ENCODE peak calls at places on chromosomes 2 and 18, in nine cellular contexts. B is HCT116, Q is sigmoid colon, C is breast epithelium, R is GM23338, Y is H1, A is GM12892, O is HL-60, D is Panc1. L is an unnamed sample.

GRCh38 chr2:11753452-11753885 is 7.0 kb downstream of the LPIN1 start:
- DNase-seq in B (no peak), Q (no peak), C (no peak), R (no peak), Y (no peak), A (peak), O (peak), D (no peak), L (no peak)

GRCh38 chr2:63334910-63335309 is 253.4 kb downstream of the WDPCP start:
- DNase-seq in B (no peak), Q (no peak), C (no peak), R (peak), Y (no peak), A (no peak), O (no peak), D (no peak), L (no peak)

GRCh38 chr18:49446481-49446880 is 14.0 kb downstream of the DYM start:
- DNase-seq in B (no peak), Q (no peak), C (no peak), R (no peak), Y (no peak), A (no peak), O (no peak), D (no peak), L (no peak)

GRCh38 chr2:2557448-2557847 is 226.4 kb upstream of the MYT1L start:
- DNase-seq in B (no peak), Q (no peak), C (no peak), R (no peak), Y (no peak), A (no peak), O (no peak), D (no peak), L (no peak)

GRCh38 chr2:24827321-24828261 is 34.4 kb downstream of the CENPO start:
- DNase-seq in B (peak), Q (peak), C (peak), R (peak), Y (peak), A (peak), O (peak), D (peak), L (peak)

GRCh38 chr2:138787053-138787666 is 7.0 kb upstream of the NXPH2 start:
- DNase-seq in B (peak), Q (no peak), C (no peak), R (peak), Y (no peak), A (no peak), O (no peak), D (peak), L (no peak)

GRCh38 chr2:121686218-121686617 is 37.0 kb upstream of the CLASP1 start:
- DNase-seq in B (no peak), Q (peak), C (no peak), R (no peak), Y (no peak), A (no peak), O (no peak), D (no peak), L (no peak)

GRCh38 chr2:27421660-27422250 is 6.7 kb upstream of the NRBP1 start:
- DNase-seq in B (no peak), Q (no peak), C (no peak), R (no peak), Y (no peak), A (no peak), O (no peak), D (no peak), L (no peak)

GRCh38 chr2:96353032-96353561 is 17.5 kb downstream of the NCAPH start:
- DNase-seq in B (no peak), Q (no peak), C (peak), R (no peak), Y (no peak), A (no peak), O (no peak), D (no peak), L (no peak)

GRCh38 chr2:152453129-152453642 is 118.2 kb downstream of the FMNL2 start:
- DNase-seq in B (no peak), Q (no peak), C (no peak), R (peak), Y (peak), A (no peak), O (no peak), D (no peak), L (no peak)

GRCh38 chr2:47631840-47632398 is 151.0 kb upstream of the MSH6 start:
- DNase-seq in B (peak), Q (no peak), C (no peak), R (no peak), Y (no peak), A (no peak), O (no peak), D (no peak), L (no peak)

GRCh38 chr2:176174382-176174834 is 14.1 kb upstream of the HOXD1 start:
- DNase-seq in B (no peak), Q (no peak), C (no peak), R (no peak), Y (no peak), A (no peak), O (no peak), D (no peak), L (no peak)

GRCh38 chr2:226760412-226761194 is 39.0 kb downstream of the IRS1 start:
- DNase-seq in B (peak), Q (no peak), C (no peak), R (no peak), Y (no peak), A (no peak), O (no peak), D (no peak), L (no peak)

GRCh38 chr2:224429441-224429810 is 27.5 kb upstream of the FAM124B start:
- DNase-seq in B (no peak), Q (no peak), C (no peak), R (no peak), Y (no peak), A (no peak), O (no peak), D (no peak), L (no peak)

DNA sequence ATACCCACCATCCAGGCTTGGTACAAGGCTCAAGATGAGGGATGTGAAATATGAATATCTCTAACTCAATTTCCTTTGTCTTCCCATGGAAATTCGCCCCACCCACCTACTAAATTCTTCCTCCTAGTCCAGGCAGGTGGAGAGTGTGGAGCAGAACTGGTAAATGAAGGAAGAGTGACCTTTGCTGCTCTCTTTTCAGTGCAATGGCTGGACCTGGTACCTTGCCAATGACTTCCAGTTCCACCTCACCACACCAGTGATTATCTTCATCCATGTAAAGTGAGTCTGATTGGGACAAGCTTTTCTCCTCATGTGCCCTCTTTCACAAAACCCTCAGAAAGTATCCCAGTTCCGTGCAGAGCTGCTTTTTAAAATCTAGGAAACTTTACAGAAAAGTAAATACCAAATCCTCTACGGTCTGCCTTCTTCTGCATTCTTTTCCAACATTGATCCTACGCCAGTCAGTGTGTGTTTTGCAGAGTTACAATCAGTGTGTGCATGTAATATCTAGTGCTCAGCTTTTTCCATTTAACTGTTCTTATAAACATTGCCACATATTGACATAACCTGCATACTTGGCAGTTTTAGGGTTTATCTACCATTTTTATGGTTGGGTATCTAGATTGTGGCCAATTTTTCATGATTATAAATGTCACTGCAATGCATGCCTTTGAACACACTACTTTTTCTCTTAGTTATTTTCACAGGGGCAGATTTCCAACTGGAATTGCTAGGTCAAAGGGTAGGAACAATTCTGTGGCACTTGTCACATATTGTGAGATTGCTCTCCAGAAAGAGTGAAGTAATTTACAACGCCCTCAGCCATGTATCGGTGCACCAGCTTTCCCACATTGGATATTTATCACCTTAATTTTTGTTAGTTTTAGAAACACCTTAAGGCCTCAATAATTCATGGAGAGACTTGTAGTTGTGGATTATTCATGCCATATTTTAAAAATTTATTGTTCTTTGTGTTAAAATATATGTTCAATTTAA is 86.4 kb upstream of the SEC11C start:
- DNase-seq in B (no peak), Q (no peak), C (no peak), R (no peak), Y (no peak), A (no peak), O (no peak), D (no peak), L (no peak)
- TF ChIP-seq POLR2AphosphoS5 in B (no peak), Q (no peak), C (no peak), R (no peak), Y (no peak), A (no peak), O (no peak), D (peak), L (no peak)

GRCh38 chr2:43262239-43262638 is 35.8 kb upstream of the ZFP36L2 start:
- DNase-seq in B (no peak), Q (no peak), C (no peak), R (no peak), Y (no peak), A (no peak), O (no peak), D (no peak), L (no peak)
- TF ChIP-seq POLR2AphosphoS5 in B (no peak), Q (no peak), C (no peak), R (no peak), Y (no peak), A (no peak), O (no peak), D (no peak), L (no peak)

GRCh38 chr2:8819194-8819593 is 18.2 kb downstream of the KIDINS220 start:
- DNase-seq in B (no peak), Q (no peak), C (no peak), R (no peak), Y (no peak), A (no peak), O (no peak), D (no peak), L (no peak)

GRCh38 chr2:8817219-8817618 is 20.2 kb downstream of the KIDINS220 start:
- DNase-seq in B (no peak), Q (no peak), C (no peak), R (no peak), Y (no peak), A (no peak), O (no peak), D (no peak), L (no peak)

GRCh38 chr2:8819948-8820347 is 17.5 kb downstream of the KIDINS220 start:
- DNase-seq in B (no peak), Q (no peak), C (no peak), R (no peak), Y (no peak), A (no peak), O (no peak), D (no peak), L (no peak)

GRCh38 chr2:8822218-8822617 is 15.2 kb downstream of the KIDINS220 start:
- DNase-seq in B (no peak), Q (no peak), C (no peak), R (no peak), Y (no peak), A (no peak), O (no peak), D (no peak), L (no peak)

DNA sequence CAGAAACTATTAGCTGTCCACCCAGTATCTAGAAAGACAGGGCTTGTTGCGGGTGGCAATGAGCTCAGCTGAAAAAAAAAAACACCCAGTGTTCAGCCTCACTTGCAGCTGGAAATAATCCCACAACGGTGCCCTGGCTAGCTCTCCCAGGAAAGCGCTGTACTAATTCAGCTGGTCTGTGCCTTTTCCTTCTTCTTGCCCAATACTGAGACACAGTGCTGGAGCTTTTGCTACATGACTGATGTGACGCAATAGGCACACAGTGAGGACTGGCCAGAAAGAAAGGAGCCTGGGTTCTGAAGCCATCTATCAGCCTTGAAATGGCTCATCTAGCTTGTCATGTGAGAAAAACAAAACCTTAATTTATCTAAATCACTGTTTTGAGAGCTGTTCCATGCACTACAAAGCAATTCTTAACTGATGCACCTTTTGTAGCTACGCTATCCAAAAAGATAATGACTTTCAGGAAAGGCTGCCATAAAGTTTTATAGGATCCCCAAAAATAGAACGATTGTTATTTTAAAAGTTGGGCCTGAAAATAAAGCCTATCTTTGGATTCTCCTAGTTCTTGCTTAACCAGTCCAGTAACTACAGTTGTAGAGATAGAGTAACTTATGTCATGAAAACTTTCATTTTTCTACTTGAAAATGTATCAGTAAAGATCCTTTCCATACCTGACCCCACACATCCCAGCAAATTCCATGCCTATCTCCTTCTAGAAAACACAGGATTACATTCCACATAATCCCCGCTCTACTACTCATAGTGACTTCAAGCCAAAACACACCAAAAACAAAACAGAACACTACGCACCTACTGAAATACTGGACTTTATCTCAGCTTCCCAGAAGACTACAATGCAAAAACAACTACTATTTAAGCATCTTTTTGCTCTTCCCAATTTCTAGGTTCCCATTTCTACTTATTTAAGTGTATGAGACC is 15.9 kb downstream of the KIDINS220 start:
- DNase-seq in B (no peak), Q (peak), C (no peak), R (no peak), Y (no peak), A (no peak), O (peak), D (no peak), L (no peak)
- TF ChIP-seq POLR2AphosphoS5 in B (no peak), Q (peak), C (peak), R (no peak), Y (no peak), A (no peak), O (no peak), D (no peak), L (no peak)

GRCh38 chr2:201430839-201431238 is 20.4 kb downstream of the TRAK2 start:
- DNase-seq in B (no peak), Q (no peak), C (no peak), R (no peak), Y (no peak), A (no peak), O (no peak), D (no peak), L (no peak)

GRCh38 chr2:201433389-201433995 is 17.8 kb downstream of the TRAK2 start:
- DNase-seq in B (no peak), Q (no peak), C (no peak), R (no peak), Y (no peak), A (no peak), O (no peak), D (no peak), L (no peak)

GRCh38 chr2:201432038-201432437 is 19.2 kb downstream of the TRAK2 start:
- DNase-seq in B (no peak), Q (no peak), C (no peak), R (no peak), Y (no peak), A (no peak), O (no peak), D (no peak), L (no peak)

GRCh38 chr2:201436141-201436540 is 15.1 kb downstream of the TRAK2 start:
- DNase-seq in B (no peak), Q (no peak), C (no peak), R (no peak), Y (no peak), A (no peak), O (no peak), D (no peak), L (no peak)

DNA sequence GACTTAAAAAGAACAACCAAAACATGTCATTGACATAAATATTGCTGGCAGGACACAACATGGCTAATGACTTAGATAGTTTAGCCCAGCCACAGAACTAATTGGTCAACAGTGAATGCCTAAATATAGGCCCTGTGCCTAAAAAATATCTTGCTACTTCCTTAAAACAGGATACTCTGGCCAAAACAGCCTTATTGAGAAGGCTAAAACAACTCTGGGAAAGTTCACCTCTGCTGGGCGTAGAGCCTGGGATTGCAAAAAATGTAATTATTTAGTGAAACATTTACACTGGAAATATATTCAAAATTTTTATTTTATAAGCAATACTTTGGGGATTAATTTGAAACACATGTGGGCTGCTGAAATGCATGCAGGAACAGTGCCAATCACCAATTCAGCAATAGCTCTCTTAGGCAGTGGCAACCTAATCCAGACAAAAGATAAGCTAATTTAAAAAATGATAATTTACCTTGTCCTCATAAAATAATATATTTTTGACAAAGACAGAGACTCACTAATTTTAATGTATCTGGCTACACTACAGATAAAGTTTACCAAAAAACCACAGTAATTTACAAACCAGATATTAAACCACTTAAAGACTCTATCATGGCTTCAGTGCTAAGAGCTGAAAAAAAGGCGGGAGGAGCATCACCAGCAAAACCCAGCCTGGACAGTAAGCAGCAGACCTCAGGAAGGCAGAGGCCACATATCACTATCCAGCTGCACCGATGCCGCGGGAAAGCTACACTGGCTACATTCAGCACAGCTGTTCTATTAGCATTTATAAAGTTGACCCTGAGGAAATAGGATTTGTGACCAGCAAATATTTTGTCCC is 18.5 kb downstream of the TRAK2 start:
- DNase-seq in B (no peak), Q (peak), C (no peak), R (peak), Y (no peak), A (no peak), O (no peak), D (no peak), L (no peak)
- TF ChIP-seq POLR2AphosphoS5 in B (no peak), Q (peak), C (no peak), R (no peak), Y (no peak), A (no peak), O (no peak), D (no peak), L (no peak)

GRCh38 chr2:144441711-144442141 is 78.2 kb downstream of the ZEB2 start:
- DNase-seq in B (no peak), Q (no peak), C (no peak), R (no peak), Y (no peak), A (no peak), O (no peak), D (no peak), L (no peak)

GRCh38 chr2:144445196-144445595 is 74.7 kb downstream of the ZEB2 start:
- DNase-seq in B (no peak), Q (no peak), C (no peak), R (peak), Y (no peak), A (no peak), O (no peak), D (no peak), L (no peak)

GRCh38 chr2:144446136-144446535 is 73.8 kb downstream of the ZEB2 start:
- DNase-seq in B (no peak), Q (no peak), C (no peak), R (no peak), Y (no peak), A (no peak), O (no peak), D (no peak), L (no peak)

GRCh38 chr2:144444418-144444817 is 75.5 kb downstream of the ZEB2 start:
- DNase-seq in B (no peak), Q (no peak), C (no peak), R (peak), Y (no peak), A (no peak), O (no peak), D (no peak), L (no peak)

DNA sequence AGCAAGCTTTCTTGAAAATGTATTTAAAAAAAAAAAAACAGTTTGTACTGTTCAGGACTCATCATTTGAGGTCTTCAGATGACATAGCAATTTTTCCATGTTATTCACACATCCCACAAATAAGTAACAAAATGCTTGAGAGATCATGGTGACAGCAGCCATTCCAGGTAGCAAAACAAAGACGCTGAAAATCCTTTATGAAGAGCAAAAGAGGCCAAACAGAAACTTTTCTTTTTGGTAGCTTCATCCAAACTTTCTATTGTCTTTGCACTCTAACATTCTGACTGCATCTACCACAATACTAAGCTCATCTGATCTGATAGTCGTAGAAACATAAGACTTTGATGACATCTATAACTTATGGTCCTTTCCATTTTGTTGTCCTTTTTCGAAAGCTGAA is 76.1 kb downstream of the ZEB2 start:
- DNase-seq in B (no peak), Q (no peak), C (no peak), R (no peak), Y (no peak), A (no peak), O (no peak), D (no peak), L (no peak)
- TF ChIP-seq POLR2AphosphoS5 in B (no peak), Q (no peak), C (no peak), R (no peak), Y (no peak), A (no peak), O (no peak), D (no peak), L (no peak)

L was measured in GM12891.